ENCODE peak calls at places on chromosome 6, in eight cellular contexts. One of them, this sample, is unnamed.

GRCh38 chr6:152089992-152090391 is 282.5 kb downstream of the ESR1 start:
- ATAC-seq in T-helper 17 cell: no peak
- ATAC-seq in activated T-helper 17 cell treated with anti-CD3 and anti-CD28 coated beads, Interleukin-2, amount 50 U/mL, for 72 hours: no peak
- ATAC-seq in foreskin keratinocyte: peak
- ATAC-seq in lower lobe of right lung: no peak
- ATAC-seq in activated T-cell treated with anti-CD3 and anti-CD28 coated beads, Interleukin-2, amount 50 U/mL, for 4 hours: no peak
- ATAC-seq in A549: peak
- ATAC-seq in heart right ventricle: peak
- ATAC-seq in this sample: peak

GRCh38 chr6:40876336-40876735 is 162.7 kb downstream of the UNC5CL start:
- ATAC-seq in T-helper 17 cell: no peak
- ATAC-seq in activated T-helper 17 cell treated with anti-CD3 and anti-CD28 coated beads, Interleukin-2, amount 50 U/mL, for 72 hours: no peak
- ATAC-seq in foreskin keratinocyte: no peak
- ATAC-seq in lower lobe of right lung: no peak
- ATAC-seq in activated T-cell treated with anti-CD3 and anti-CD28 coated beads, Interleukin-2, amount 50 U/mL, for 4 hours: no peak
- ATAC-seq in A549: no peak
- ATAC-seq in heart right ventricle: no peak
- ATAC-seq in this sample: no peak

GRCh38 chr6:10531513-10531912 is 10.4 kb downstream of the GCNT2 start:
- ATAC-seq in T-helper 17 cell: peak
- ATAC-seq in activated T-helper 17 cell treated with anti-CD3 and anti-CD28 coated beads, Interleukin-2, amount 50 U/mL, for 72 hours: no peak
- ATAC-seq in foreskin keratinocyte: no peak
- ATAC-seq in lower lobe of right lung: no peak
- ATAC-seq in activated T-cell treated with anti-CD3 and anti-CD28 coated beads, Interleukin-2, amount 50 U/mL, for 4 hours: no peak
- ATAC-seq in A549: no peak
- ATAC-seq in heart right ventricle: no peak
- ATAC-seq in this sample: no peak

GRCh38 chr6:130896249-130896648 is 69.0 kb downstream of the SMLR1 start:
- ATAC-seq in T-helper 17 cell: no peak
- ATAC-seq in activated T-helper 17 cell treated with anti-CD3 and anti-CD28 coated beads, Interleukin-2, amount 50 U/mL, for 72 hours: no peak
- ATAC-seq in foreskin keratinocyte: no peak
- ATAC-seq in lower lobe of right lung: no peak
- ATAC-seq in activated T-cell treated with anti-CD3 and anti-CD28 coated beads, Interleukin-2, amount 50 U/mL, for 4 hours: no peak
- ATAC-seq in A549: no peak
- ATAC-seq in heart right ventricle: no peak
- ATAC-seq in this sample: no peak

GRCh38 chr6:151731313-151731712 is 76.2 kb upstream of the ESR1 start:
- ATAC-seq in T-helper 17 cell: no peak
- ATAC-seq in activated T-helper 17 cell treated with anti-CD3 and anti-CD28 coated beads, Interleukin-2, amount 50 U/mL, for 72 hours: no peak
- ATAC-seq in foreskin keratinocyte: no peak
- ATAC-seq in lower lobe of right lung: no peak
- ATAC-seq in activated T-cell treated with anti-CD3 and anti-CD28 coated beads, Interleukin-2, amount 50 U/mL, for 4 hours: no peak
- ATAC-seq in A549: no peak
- ATAC-seq in heart right ventricle: peak
- ATAC-seq in this sample: no peak

GRCh38 chr6:73803562-73804221 is 107.7 kb downstream of the CD109 start:
- ATAC-seq in T-helper 17 cell: no peak
- ATAC-seq in activated T-helper 17 cell treated with anti-CD3 and anti-CD28 coated beads, Interleukin-2, amount 50 U/mL, for 72 hours: peak
- ATAC-seq in foreskin keratinocyte: peak
- ATAC-seq in lower lobe of right lung: peak
- ATAC-seq in activated T-cell treated with anti-CD3 and anti-CD28 coated beads, Interleukin-2, amount 50 U/mL, for 4 hours: no peak
- ATAC-seq in A549: peak
- ATAC-seq in heart right ventricle: no peak
- ATAC-seq in this sample: peak

GRCh38 chr6:56897789-56898509 is 57.0 kb upstream of the BEND6 start:
- ATAC-seq in T-helper 17 cell: no peak
- ATAC-seq in activated T-helper 17 cell treated with anti-CD3 and anti-CD28 coated beads, Interleukin-2, amount 50 U/mL, for 72 hours: no peak
- ATAC-seq in foreskin keratinocyte: no peak
- ATAC-seq in lower lobe of right lung: no peak
- ATAC-seq in activated T-cell treated with anti-CD3 and anti-CD28 coated beads, Interleukin-2, amount 50 U/mL, for 4 hours: no peak
- ATAC-seq in A549: no peak
- ATAC-seq in heart right ventricle: no peak
- ATAC-seq in this sample: no peak

GRCh38 chr6:104614394-104614793 is 245.3 kb downstream of the HACE1 start:
- ATAC-seq in T-helper 17 cell: no peak
- ATAC-seq in activated T-helper 17 cell treated with anti-CD3 and anti-CD28 coated beads, Interleukin-2, amount 50 U/mL, for 72 hours: no peak
- ATAC-seq in foreskin keratinocyte: no peak
- ATAC-seq in lower lobe of right lung: no peak
- ATAC-seq in activated T-cell treated with anti-CD3 and anti-CD28 coated beads, Interleukin-2, amount 50 U/mL, for 4 hours: no peak
- ATAC-seq in A549: no peak
- ATAC-seq in heart right ventricle: peak
- ATAC-seq in this sample: no peak

GRCh38 chr6:107386340-107386739 is 73.0 kb downstream of the PDSS2 start:
- ATAC-seq in T-helper 17 cell: no peak
- ATAC-seq in activated T-helper 17 cell treated with anti-CD3 and anti-CD28 coated beads, Interleukin-2, amount 50 U/mL, for 72 hours: no peak
- ATAC-seq in foreskin keratinocyte: no peak
- ATAC-seq in lower lobe of right lung: no peak
- ATAC-seq in activated T-cell treated with anti-CD3 and anti-CD28 coated beads, Interleukin-2, amount 50 U/mL, for 4 hours: no peak
- ATAC-seq in A549: no peak
- ATAC-seq in heart right ventricle: no peak
- ATAC-seq in this sample: no peak

GRCh38 chr6:30724906-30725667 is 4.9 kb downstream of the TUBB start:
- ATAC-seq in T-helper 17 cell: no peak
- ATAC-seq in activated T-helper 17 cell treated with anti-CD3 and anti-CD28 coated beads, Interleukin-2, amount 50 U/mL, for 72 hours: no peak
- ATAC-seq in foreskin keratinocyte: no peak
- ATAC-seq in lower lobe of right lung: no peak
- ATAC-seq in activated T-cell treated with anti-CD3 and anti-CD28 coated beads, Interleukin-2, amount 50 U/mL, for 4 hours: no peak
- ATAC-seq in A549: no peak
- ATAC-seq in heart right ventricle: no peak
- ATAC-seq in this sample: no peak

GRCh38 chr6:169370666-169371343 is 117.2 kb upstream of the THBS2 start:
- ATAC-seq in T-helper 17 cell: no peak
- ATAC-seq in activated T-helper 17 cell treated with anti-CD3 and anti-CD28 coated beads, Interleukin-2, amount 50 U/mL, for 72 hours: no peak
- ATAC-seq in foreskin keratinocyte: peak
- ATAC-seq in lower lobe of right lung: no peak
- ATAC-seq in activated T-cell treated with anti-CD3 and anti-CD28 coated beads, Interleukin-2, amount 50 U/mL, for 4 hours: no peak
- ATAC-seq in A549: peak
- ATAC-seq in heart right ventricle: no peak
- ATAC-seq in this sample: no peak

GRCh38 chr6:50087231-50087954 is 37.7 kb upstream of the DEFB112 start:
- ATAC-seq in T-helper 17 cell: no peak
- ATAC-seq in activated T-helper 17 cell treated with anti-CD3 and anti-CD28 coated beads, Interleukin-2, amount 50 U/mL, for 72 hours: no peak
- ATAC-seq in foreskin keratinocyte: peak
- ATAC-seq in lower lobe of right lung: no peak
- ATAC-seq in activated T-cell treated with anti-CD3 and anti-CD28 coated beads, Interleukin-2, amount 50 U/mL, for 4 hours: no peak
- ATAC-seq in A549: no peak
- ATAC-seq in heart right ventricle: no peak
- ATAC-seq in this sample: peak

GRCh38 chr6:54198134-54198533 is 86.9 kb downstream of the MLIP start:
- ATAC-seq in T-helper 17 cell: no peak
- ATAC-seq in activated T-helper 17 cell treated with anti-CD3 and anti-CD28 coated beads, Interleukin-2, amount 50 U/mL, for 72 hours: no peak
- ATAC-seq in foreskin keratinocyte: no peak
- ATAC-seq in lower lobe of right lung: peak
- ATAC-seq in activated T-cell treated with anti-CD3 and anti-CD28 coated beads, Interleukin-2, amount 50 U/mL, for 4 hours: no peak
- ATAC-seq in A549: no peak
- ATAC-seq in heart right ventricle: no peak
- ATAC-seq in this sample: no peak

GRCh38 chr6:98947411-98948292 is at the start of gene FBXL4:
- ATAC-seq in T-helper 17 cell: peak
- ATAC-seq in activated T-helper 17 cell treated with anti-CD3 and anti-CD28 coated beads, Interleukin-2, amount 50 U/mL, for 72 hours: peak
- ATAC-seq in foreskin keratinocyte: peak
- ATAC-seq in lower lobe of right lung: peak
- ATAC-seq in activated T-cell treated with anti-CD3 and anti-CD28 coated beads, Interleukin-2, amount 50 U/mL, for 4 hours: peak
- ATAC-seq in A549: peak
- ATAC-seq in heart right ventricle: peak
- ATAC-seq in this sample: peak

GRCh38 chr6:113539202-113539601 is 317.9 kb upstream of the MARCKS start:
- ATAC-seq in T-helper 17 cell: no peak
- ATAC-seq in activated T-helper 17 cell treated with anti-CD3 and anti-CD28 coated beads, Interleukin-2, amount 50 U/mL, for 72 hours: no peak
- ATAC-seq in foreskin keratinocyte: no peak
- ATAC-seq in lower lobe of right lung: no peak
- ATAC-seq in activated T-cell treated with anti-CD3 and anti-CD28 coated beads, Interleukin-2, amount 50 U/mL, for 4 hours: no peak
- ATAC-seq in A549: no peak
- ATAC-seq in heart right ventricle: no peak
- ATAC-seq in this sample: peak

GRCh38 chr6:53672232-53672631 is 6.7 kb upstream of the KLHL31 start:
- ATAC-seq in T-helper 17 cell: no peak
- ATAC-seq in activated T-helper 17 cell treated with anti-CD3 and anti-CD28 coated beads, Interleukin-2, amount 50 U/mL, for 72 hours: no peak
- ATAC-seq in foreskin keratinocyte: no peak
- ATAC-seq in lower lobe of right lung: peak
- ATAC-seq in activated T-cell treated with anti-CD3 and anti-CD28 coated beads, Interleukin-2, amount 50 U/mL, for 4 hours: no peak
- ATAC-seq in A549: no peak
- ATAC-seq in heart right ventricle: peak
- ATAC-seq in this sample: no peak

GRCh38 chr6:56757585-56757984 is 114.9 kb upstream of the DST start:
- ATAC-seq in T-helper 17 cell: no peak
- ATAC-seq in activated T-helper 17 cell treated with anti-CD3 and anti-CD28 coated beads, Interleukin-2, amount 50 U/mL, for 72 hours: no peak
- ATAC-seq in foreskin keratinocyte: peak
- ATAC-seq in lower lobe of right lung: peak
- ATAC-seq in activated T-cell treated with anti-CD3 and anti-CD28 coated beads, Interleukin-2, amount 50 U/mL, for 4 hours: no peak
- ATAC-seq in A549: peak
- ATAC-seq in heart right ventricle: peak
- ATAC-seq in this sample: peak

GRCh38 chr6:136975089-136975715 is 53.1 kb downstream of the SLC35D3 start:
- ATAC-seq in T-helper 17 cell: no peak
- ATAC-seq in activated T-helper 17 cell treated with anti-CD3 and anti-CD28 coated beads, Interleukin-2, amount 50 U/mL, for 72 hours: no peak
- ATAC-seq in foreskin keratinocyte: no peak
- ATAC-seq in lower lobe of right lung: no peak
- ATAC-seq in activated T-cell treated with anti-CD3 and anti-CD28 coated beads, Interleukin-2, amount 50 U/mL, for 4 hours: no peak
- ATAC-seq in A549: no peak
- ATAC-seq in heart right ventricle: no peak
- ATAC-seq in this sample: no peak

GRCh38 chr6:71203211-71203610 is 85.4 kb upstream of the OGFRL1 start:
- ATAC-seq in T-helper 17 cell: no peak
- ATAC-seq in activated T-helper 17 cell treated with anti-CD3 and anti-CD28 coated beads, Interleukin-2, amount 50 U/mL, for 72 hours: no peak
- ATAC-seq in foreskin keratinocyte: no peak
- ATAC-seq in lower lobe of right lung: no peak
- ATAC-seq in activated T-cell treated with anti-CD3 and anti-CD28 coated beads, Interleukin-2, amount 50 U/mL, for 4 hours: no peak
- ATAC-seq in A549: no peak
- ATAC-seq in heart right ventricle: no peak
- ATAC-seq in this sample: no peak

GRCh38 chr6:163668061-163668426 is 253.5 kb downstream of the QKI start:
- ATAC-seq in T-helper 17 cell: peak
- ATAC-seq in activated T-helper 17 cell treated with anti-CD3 and anti-CD28 coated beads, Interleukin-2, amount 50 U/mL, for 72 hours: no peak
- ATAC-seq in foreskin keratinocyte: no peak
- ATAC-seq in lower lobe of right lung: no peak
- ATAC-seq in activated T-cell treated with anti-CD3 and anti-CD28 coated beads, Interleukin-2, amount 50 U/mL, for 4 hours: no peak
- ATAC-seq in A549: no peak
- ATAC-seq in heart right ventricle: no peak
- ATAC-seq in this sample: no peak

GRCh38 chr6:160442151-160442550 is 94.0 kb downstream of the SLC22A3 start:
- ATAC-seq in T-helper 17 cell: no peak
- ATAC-seq in activated T-helper 17 cell treated with anti-CD3 and anti-CD28 coated beads, Interleukin-2, amount 50 U/mL, for 72 hours: no peak
- ATAC-seq in foreskin keratinocyte: no peak
- ATAC-seq in lower lobe of right lung: no peak
- ATAC-seq in activated T-cell treated with anti-CD3 and anti-CD28 coated beads, Interleukin-2, amount 50 U/mL, for 4 hours: no peak
- ATAC-seq in A549: no peak
- ATAC-seq in heart right ventricle: no peak
- ATAC-seq in this sample: no peak

GRCh38 chr6:36267731-36268477 is 2.0 kb upstream of the PNPLA1 start:
- ATAC-seq in T-helper 17 cell: no peak
- ATAC-seq in activated T-helper 17 cell treated with anti-CD3 and anti-CD28 coated beads, Interleukin-2, amount 50 U/mL, for 72 hours: no peak
- ATAC-seq in foreskin keratinocyte: peak
- ATAC-seq in lower lobe of right lung: no peak
- ATAC-seq in activated T-cell treated with anti-CD3 and anti-CD28 coated beads, Interleukin-2, amount 50 U/mL, for 4 hours: no peak
- ATAC-seq in A549: no peak
- ATAC-seq in heart right ventricle: no peak
- ATAC-seq in this sample: no peak

GRCh38 chr6:75751443-75751842 is 2.4 kb downstream of the MYO6 start:
- ATAC-seq in T-helper 17 cell: no peak
- ATAC-seq in activated T-helper 17 cell treated with anti-CD3 and anti-CD28 coated beads, Interleukin-2, amount 50 U/mL, for 72 hours: no peak
- ATAC-seq in foreskin keratinocyte: no peak
- ATAC-seq in lower lobe of right lung: no peak
- ATAC-seq in activated T-cell treated with anti-CD3 and anti-CD28 coated beads, Interleukin-2, amount 50 U/mL, for 4 hours: no peak
- ATAC-seq in A549: no peak
- ATAC-seq in heart right ventricle: no peak
- ATAC-seq in this sample: no peak

GRCh38 chr6:5782783-5783567 is 223.8 kb downstream of the NRN1 start:
- ATAC-seq in T-helper 17 cell: no peak
- ATAC-seq in activated T-helper 17 cell treated with anti-CD3 and anti-CD28 coated beads, Interleukin-2, amount 50 U/mL, for 72 hours: no peak
- ATAC-seq in foreskin keratinocyte: peak
- ATAC-seq in lower lobe of right lung: no peak
- ATAC-seq in activated T-cell treated with anti-CD3 and anti-CD28 coated beads, Interleukin-2, amount 50 U/mL, for 4 hours: no peak
- ATAC-seq in A549: no peak
- ATAC-seq in heart right ventricle: peak
- ATAC-seq in this sample: no peak